ENCODE peak calls at places on chromosomes 11 and 22, in nine cellular contexts. G, U, D, P, K, M, H, O and W are unnamed samples.

GRCh38 chr11:9530020-9530628 is 43.3 kb upstream of the WEE1 start:
- DNase-seq in U (no peak), H (no peak), K (no peak), G (no peak), M (no peak), D (no peak), P (no peak), O (no peak), W (no peak)

GRCh38 chr22:22424210-22424800 is 84.2 kb downstream of the ZNF280B start:
- DNase-seq in O (no peak), P (no peak), U (no peak), M (no peak), D (no peak), H (no peak), K (no peak), G (no peak), W (no peak)

GRCh38 chr11:123072279-123072678 is 10.3 kb upstream of the HSPA8 start:
- DNase-seq in G (no peak), U (no peak), K (no peak), D (no peak), H (no peak), P (no peak), O (no peak), M (no peak), W (no peak)

GRCh38 chr11:130817608-130817944 is 98.7 kb downstream of the SNX19 start:
- DNase-seq in P (no peak), H (no peak), O (no peak), K (peak), U (peak), D (no peak), G (no peak), M (no peak), W (peak)

GRCh38 chr22:31337178-31337577 is 9.0 kb downstream of the PATZ1 start:
- DNase-seq in G (no peak), O (no peak), K (peak), M (no peak), U (peak), H (no peak), P (no peak), D (no peak), W (no peak)

GRCh38 chr22:29820941-29821789 is 16.9 kb downstream of the ASCC2 start:
- DNase-seq in O (peak), G (peak), U (peak), K (peak), M (peak), D (peak), P (peak), H (peak), W (peak)

GRCh38 chr11:45339754-45340519 is 53.8 kb upstream of the SYT13 start:
- DNase-seq in U (peak), D (peak), H (peak), O (peak), G (peak), P (peak), K (peak), M (peak), W (peak)

GRCh38 chr11:128399186-128399585 is 188.2 kb downstream of the ETS1 start:
- DNase-seq in P (no peak), H (no peak), G (no peak), K (peak), U (peak), M (no peak), D (no peak), O (no peak), W (no peak)

GRCh38 chr11:690738-691633 is 4.0 kb downstream of the DEAF1 start:
- DNase-seq in U (peak), D (no peak), K (no peak), P (no peak), G (no peak), M (no peak), O (no peak), H (no peak), W (no peak)

GRCh38 chr22:24578355-24579241 is 14.3 kb downstream of the LRRC75B start:
- DNase-seq in K (peak), D (no peak), P (no peak), U (peak), M (no peak), H (no peak), G (no peak), O (no peak), W (no peak)

GRCh38 chr11:86438685-86439084 is 64.0 kb downstream of the CCDC81 start:
- DNase-seq in O (no peak), H (peak), K (no peak), D (no peak), U (no peak), P (no peak), G (no peak), M (no peak), W (no peak)

GRCh38 chr11:105910095-105910715 is 111.8 kb downstream of the MSANTD4 start:
- DNase-seq in M (no peak), G (no peak), P (no peak), H (no peak), K (no peak), D (no peak), U (no peak), O (no peak), W (no peak)

GRCh38 chr11:98307827-98308491 is 712.8 kb upstream of the CNTN5 start:
- DNase-seq in G (no peak), K (no peak), H (no peak), U (no peak), D (no peak), O (no peak), P (no peak), M (no peak), W (no peak)

GRCh38 chr22:46119729-46120419 is 30.5 kb upstream of the PPARA start:
- DNase-seq in M (no peak), O (no peak), P (peak), U (no peak), K (peak), G (no peak), D (no peak), H (no peak), W (no peak)

GRCh38 chr11:31958086-31958735 is 132.7 kb upstream of the RCN1 start:
- DNase-seq in D (peak), U (peak), K (peak), H (no peak), O (no peak), M (no peak), P (peak), G (peak), W (peak)

GRCh38 chr11:34792814-34793241 is 123.4 kb downstream of the APIP start:
- DNase-seq in K (no peak), D (no peak), U (no peak), H (no peak), G (no peak), O (peak), P (peak), M (no peak), W (peak)

GRCh38 chr11:115126092-115126491 is 378.1 kb downstream of the CADM1 start:
- DNase-seq in M (no peak), O (no peak), U (no peak), P (no peak), D (no peak), K (no peak), G (no peak), H (no peak), W (no peak)

GRCh38 chr11:44025727-44026126 is 22.1 kb upstream of the ACCSL start:
- DNase-seq in M (no peak), K (no peak), U (no peak), P (no peak), G (no peak), D (no peak), O (no peak), H (no peak), W (no peak)

GRCh38 chr11:43419460-43419859 is 60.7 kb downstream of the TTC17 start:
- DNase-seq in U (peak), H (peak), D (peak), G (peak), O (no peak), P (no peak), K (peak), M (no peak), W (no peak)

GRCh38 chr22:24216541-24217209 is 28.2 kb downstream of the GGT5 start:
- DNase-seq in G (no peak), H (no peak), U (no peak), O (no peak), K (no peak), M (no peak), D (no peak), P (no peak), W (no peak)

GRCh38 chr22:26977741-26978140 is 320.4 kb downstream of the MIAT start:
- DNase-seq in K (no peak), G (no peak), O (no peak), D (no peak), M (no peak), H (no peak), P (no peak), U (no peak), W (no peak)